ENCODE peak calls at places on chromosome 2, in eight cellular contexts. One of them, this sample, is unnamed.

GRCh38 chr2:159150208-159150607 is 136.3 kb downstream of the WDSUB1 start:
- DNase-seq in fibroblast of lung: peak; percentile 42
- DNase-seq in GM06990: no peak
- DNase-seq in heart right ventricle: no peak
- DNase-seq in dorsolateral prefrontal cortex: no peak
- DNase-seq in lung: no peak
- DNase-seq in Panc1: no peak
- DNase-seq in foreskin fibroblast: peak; percentile 42
- DNase-seq in this sample: no peak

GRCh38 chr2:11123856-11124759 is 31.2 kb upstream of the SLC66A3 start:
- DNase-seq in fibroblast of lung: peak; percentile 27
- DNase-seq in foreskin fibroblast: peak; percentile 76
- DNase-seq in GM06990: peak; percentile 64
- DNase-seq in dorsolateral prefrontal cortex: peak; percentile 84
- DNase-seq in Panc1: no peak
- DNase-seq in lung: peak; percentile 59
- DNase-seq in heart right ventricle: no peak
- DNase-seq in this sample: no peak

GRCh38 chr2:191646612-191646902 is 31.4 kb upstream of the NABP1 start:
- DNase-seq in dorsolateral prefrontal cortex: no peak
- DNase-seq in GM06990: no peak
- DNase-seq in Panc1: no peak
- DNase-seq in heart right ventricle: no peak
- DNase-seq in fibroblast of lung: no peak
- DNase-seq in lung: no peak
- DNase-seq in foreskin fibroblast: no peak
- DNase-seq in this sample: no peak

GRCh38 chr2:46937457-46937856 is 21.9 kb upstream of the MCFD2 start:
- DNase-seq in fibroblast of lung: no peak
- DNase-seq in foreskin fibroblast: peak; percentile 28
- DNase-seq in dorsolateral prefrontal cortex: no peak
- DNase-seq in heart right ventricle: no peak
- DNase-seq in GM06990: no peak
- DNase-seq in Panc1: no peak
- DNase-seq in lung: no peak
- DNase-seq in this sample: no peak

GRCh38 chr2:102485151-102485769 is 12.2 kb downstream of the SLC9A4 start:
- DNase-seq in heart right ventricle: no peak
- DNase-seq in foreskin fibroblast: no peak
- DNase-seq in Panc1: no peak
- DNase-seq in dorsolateral prefrontal cortex: no peak
- DNase-seq in lung: no peak
- DNase-seq in fibroblast of lung: peak; percentile 13
- DNase-seq in GM06990: no peak
- DNase-seq in this sample: no peak

GRCh38 chr2:176281267-176281666 is 12.0 kb downstream of the MTX2 start:
- DNase-seq in heart right ventricle: no peak
- DNase-seq in Panc1: no peak
- DNase-seq in foreskin fibroblast: peak; percentile 71
- DNase-seq in GM06990: no peak
- DNase-seq in dorsolateral prefrontal cortex: no peak
- DNase-seq in lung: no peak
- DNase-seq in fibroblast of lung: peak; percentile 81
- DNase-seq in this sample: no peak

GRCh38 chr2:43305537-43305936 is 79.1 kb upstream of the ZFP36L2 start:
- DNase-seq in lung: peak; percentile 53
- DNase-seq in heart right ventricle: peak; percentile 54
- DNase-seq in dorsolateral prefrontal cortex: no peak
- DNase-seq in Panc1: no peak
- DNase-seq in GM06990: no peak
- DNase-seq in foreskin fibroblast: peak; percentile 50
- DNase-seq in fibroblast of lung: no peak
- DNase-seq in this sample: no peak

GRCh38 chr2:107402330-107402729 is 424.4 kb upstream of the RGPD4 start:
- DNase-seq in dorsolateral prefrontal cortex: no peak
- DNase-seq in heart right ventricle: no peak
- DNase-seq in foreskin fibroblast: no peak
- DNase-seq in Panc1: no peak
- DNase-seq in fibroblast of lung: no peak
- DNase-seq in GM06990: no peak
- DNase-seq in lung: no peak
- DNase-seq in this sample: no peak

GRCh38 chr2:32572737-32573136 is 55.1 kb upstream of the TTC27 start:
- DNase-seq in fibroblast of lung: no peak
- DNase-seq in heart right ventricle: no peak
- DNase-seq in Panc1: no peak
- DNase-seq in GM06990: no peak
- DNase-seq in lung: no peak
- DNase-seq in dorsolateral prefrontal cortex: no peak
- DNase-seq in foreskin fibroblast: no peak
- DNase-seq in this sample: no peak

DNA sequence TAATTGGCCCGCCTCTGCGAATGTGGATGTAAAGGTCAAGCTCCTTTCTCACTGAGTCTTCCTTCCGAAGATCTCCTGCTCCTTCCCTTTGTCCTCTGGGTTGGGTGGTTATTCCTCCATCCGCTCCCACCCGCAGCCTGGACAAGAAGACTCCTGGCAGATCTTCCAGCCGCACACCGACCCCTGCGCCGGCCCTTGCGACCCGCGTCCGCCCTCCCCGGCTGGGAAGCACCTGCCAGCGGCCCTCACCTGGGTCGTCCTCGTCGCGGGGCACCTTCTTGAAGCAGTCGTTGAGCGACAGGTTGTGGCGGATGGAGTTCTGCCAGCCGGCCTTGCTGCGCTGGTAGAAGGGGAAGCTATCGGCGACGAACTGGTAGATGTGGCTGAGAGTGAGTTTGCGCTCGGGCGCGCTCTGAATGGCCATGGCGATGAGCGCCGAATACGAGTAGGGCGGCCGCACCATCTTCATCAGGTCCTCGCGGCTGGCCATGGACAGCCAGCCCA is 794 bp downstream of the FOXI3 start:
- DNase-seq in dorsolateral prefrontal cortex: no peak
- DNase-seq in fibroblast of lung: no peak
- DNase-seq in Panc1: no peak
- DNase-seq in heart right ventricle: no peak
- DNase-seq in GM06990: no peak
- DNase-seq in lung: no peak
- DNase-seq in foreskin fibroblast: peak; percentile 27
- DNase-seq in this sample: no peak
- H3K4me3 ChIP-seq in dorsolateral prefrontal cortex: no peak overlapping the region
- H3K4me3 ChIP-seq in fibroblast of lung: no peak overlapping the region
- H3K4me3 ChIP-seq in Panc1: no peak overlapping the region
- H3K4me3 ChIP-seq in heart right ventricle: no peak overlapping the region
- H3K4me3 ChIP-seq in GM06990: no peak overlapping the region
- H3K4me3 ChIP-seq in lung: no peak overlapping the region
- H3K4me3 ChIP-seq in foreskin fibroblast: no peak overlapping the region
- H3K4me3 ChIP-seq in this sample: no peak overlapping the region

GRCh38 chr2:112629823-112630222 is 15.9 kb upstream of the SLC20A1 start:
- DNase-seq in Panc1: no peak
- DNase-seq in GM06990: no peak
- DNase-seq in heart right ventricle: no peak
- DNase-seq in lung: no peak
- DNase-seq in foreskin fibroblast: no peak
- DNase-seq in dorsolateral prefrontal cortex: no peak
- DNase-seq in fibroblast of lung: no peak
- DNase-seq in this sample: no peak

GRCh38 chr2:112629224-112629623 is 16.5 kb upstream of the SLC20A1 start:
- DNase-seq in fibroblast of lung: no peak
- DNase-seq in Panc1: no peak
- DNase-seq in dorsolateral prefrontal cortex: no peak
- DNase-seq in lung: no peak
- DNase-seq in GM06990: no peak
- DNase-seq in foreskin fibroblast: no peak
- DNase-seq in heart right ventricle: no peak
- DNase-seq in this sample: no peak

GRCh38 chr2:112625474-112626114 is 20.1 kb upstream of the SLC20A1 start:
- DNase-seq in fibroblast of lung: no peak
- DNase-seq in foreskin fibroblast: no peak
- DNase-seq in heart right ventricle: no peak
- DNase-seq in lung: no peak
- DNase-seq in Panc1: no peak
- DNase-seq in dorsolateral prefrontal cortex: no peak
- DNase-seq in GM06990: no peak
- DNase-seq in this sample: no peak

GRCh38 chr2:112626604-112627059 is 19.1 kb upstream of the SLC20A1 start:
- DNase-seq in foreskin fibroblast: peak; percentile 91
- DNase-seq in GM06990: peak; percentile 65
- DNase-seq in lung: peak; percentile 54
- DNase-seq in dorsolateral prefrontal cortex: peak; percentile 87
- DNase-seq in Panc1: peak; percentile 73
- DNase-seq in heart right ventricle: peak; percentile 54
- DNase-seq in fibroblast of lung: peak; percentile 75
- DNase-seq in this sample: no peak

DNA sequence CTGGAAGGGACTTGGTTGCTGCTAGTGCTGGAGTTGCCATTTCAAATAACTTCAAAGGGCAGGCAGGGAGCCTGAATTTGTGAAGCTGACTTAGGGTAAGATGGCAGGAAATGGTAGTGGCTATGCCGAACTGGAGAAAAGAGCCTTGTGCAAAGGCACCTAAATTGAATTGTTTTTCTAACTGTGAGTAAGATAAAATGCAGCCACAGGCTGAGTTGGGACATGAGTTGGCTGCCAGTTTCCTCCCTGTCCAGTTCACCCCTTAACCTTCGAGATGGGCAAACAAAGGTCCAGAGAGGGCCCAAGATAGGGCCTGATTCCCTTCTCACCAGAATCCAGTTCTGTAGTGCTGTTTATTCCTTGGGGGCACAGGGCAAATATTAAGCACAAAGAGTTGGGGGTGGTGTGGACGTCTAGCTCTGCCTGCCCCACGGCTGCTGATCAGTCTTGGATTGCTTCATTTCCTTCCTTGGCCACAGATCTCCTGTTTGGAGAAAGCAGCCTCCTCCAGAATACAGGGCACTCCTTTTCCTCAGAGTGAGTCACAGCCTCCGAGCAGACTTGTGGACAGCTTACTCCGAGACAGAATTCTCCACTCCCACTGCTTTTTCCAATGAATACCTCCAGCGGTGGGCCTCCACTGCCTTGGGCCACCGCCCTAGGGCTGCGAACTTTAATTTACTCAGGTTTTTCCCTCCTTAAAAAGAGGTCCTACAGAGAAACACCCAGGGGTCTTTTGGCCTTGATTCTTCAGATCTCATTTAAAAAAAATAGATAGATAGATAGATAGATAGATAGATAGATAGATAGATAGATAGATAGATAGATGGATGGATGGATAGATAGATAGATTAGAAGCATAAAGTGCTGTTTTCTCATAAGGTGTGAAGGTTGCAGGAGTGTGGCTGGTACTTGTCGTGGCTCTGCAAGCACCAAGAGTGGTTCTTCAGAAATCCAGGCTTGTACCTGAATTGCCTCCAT is 18.4 kb upstream of the SLC20A1 start:
- DNase-seq in dorsolateral prefrontal cortex: no peak
- DNase-seq in GM06990: no peak
- DNase-seq in fibroblast of lung: peak; percentile 98
- DNase-seq in heart right ventricle: peak; percentile 72
- DNase-seq in foreskin fibroblast: peak; percentile 98
- DNase-seq in Panc1: peak; percentile 54
- DNase-seq in lung: peak; percentile 58
- DNase-seq in this sample: peak; percentile 68
- H3K4me3 ChIP-seq in dorsolateral prefrontal cortex: peak overlapping the region; percentile 67
- H3K4me3 ChIP-seq in GM06990: no peak overlapping the region
- H3K4me3 ChIP-seq in fibroblast of lung: peak overlapping the region; percentile 21
- H3K4me3 ChIP-seq in heart right ventricle: no peak overlapping the region
- H3K4me3 ChIP-seq in foreskin fibroblast: peak overlapping the region; percentile 31
- H3K4me3 ChIP-seq in Panc1: peak overlapping the region; percentile 44
- H3K4me3 ChIP-seq in lung: no peak overlapping the region
- H3K4me3 ChIP-seq in this sample: no peak overlapping the region

DNA sequence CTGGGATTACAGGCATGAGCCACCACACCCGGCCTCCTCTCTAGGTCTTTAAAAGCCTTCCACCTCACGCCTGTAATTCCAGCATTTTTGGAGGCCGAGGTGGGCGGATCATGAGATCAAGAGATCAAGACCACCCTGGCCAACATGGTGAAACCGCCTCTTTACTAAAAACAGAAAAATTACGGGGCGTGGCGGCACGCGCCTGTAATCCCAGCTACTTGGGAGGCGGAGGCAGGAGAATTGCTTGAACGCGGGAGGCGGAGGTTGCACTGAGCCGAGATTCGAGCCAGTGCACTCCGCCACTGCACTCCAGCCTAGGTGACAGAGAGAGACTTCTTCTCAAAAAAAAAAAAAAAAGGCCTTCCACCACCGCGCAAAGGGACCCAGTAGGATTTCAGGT is 1.3 kb upstream of the FAM117B start:
- DNase-seq in lung: no peak
- DNase-seq in Panc1: no peak
- DNase-seq in heart right ventricle: no peak
- DNase-seq in GM06990: no peak
- DNase-seq in fibroblast of lung: no peak
- DNase-seq in foreskin fibroblast: no peak
- DNase-seq in dorsolateral prefrontal cortex: no peak
- DNase-seq in this sample: no peak
- H3K4me3 ChIP-seq in lung: no peak overlapping the region
- H3K4me3 ChIP-seq in Panc1: no peak overlapping the region
- H3K4me3 ChIP-seq in heart right ventricle: no peak overlapping the region
- H3K4me3 ChIP-seq in GM06990: no peak overlapping the region
- H3K4me3 ChIP-seq in fibroblast of lung: no peak overlapping the region
- H3K4me3 ChIP-seq in foreskin fibroblast: no peak overlapping the region
- H3K4me3 ChIP-seq in dorsolateral prefrontal cortex: no peak overlapping the region
- H3K4me3 ChIP-seq in this sample: no peak overlapping the region

GRCh38 chr2:215028231-215028630 is 110.2 kb downstream of the ABCA12 start:
- DNase-seq in foreskin fibroblast: peak; percentile 36
- DNase-seq in dorsolateral prefrontal cortex: no peak
- DNase-seq in heart right ventricle: no peak
- DNase-seq in lung: no peak
- DNase-seq in fibroblast of lung: peak; percentile 81
- DNase-seq in GM06990: no peak
- DNase-seq in Panc1: no peak
- DNase-seq in this sample: peak; percentile 11

GRCh38 chr2:215029936-215030335 is 108.5 kb downstream of the ABCA12 start:
- DNase-seq in foreskin fibroblast: no peak
- DNase-seq in dorsolateral prefrontal cortex: no peak
- DNase-seq in heart right ventricle: no peak
- DNase-seq in Panc1: no peak
- DNase-seq in GM06990: no peak
- DNase-seq in fibroblast of lung: no peak
- DNase-seq in lung: no peak
- DNase-seq in this sample: no peak

GRCh38 chr2:215034154-215034553 is 104.3 kb downstream of the ABCA12 start:
- DNase-seq in heart right ventricle: no peak
- DNase-seq in fibroblast of lung: no peak
- DNase-seq in foreskin fibroblast: no peak
- DNase-seq in lung: no peak
- DNase-seq in Panc1: no peak
- DNase-seq in GM06990: no peak
- DNase-seq in dorsolateral prefrontal cortex: no peak
- DNase-seq in this sample: no peak

GRCh38 chr2:215031330-215031729 is 107.1 kb downstream of the ABCA12 start:
- DNase-seq in GM06990: no peak
- DNase-seq in dorsolateral prefrontal cortex: no peak
- DNase-seq in fibroblast of lung: no peak
- DNase-seq in lung: no peak
- DNase-seq in Panc1: no peak
- DNase-seq in foreskin fibroblast: no peak
- DNase-seq in heart right ventricle: no peak
- DNase-seq in this sample: no peak

DNA sequence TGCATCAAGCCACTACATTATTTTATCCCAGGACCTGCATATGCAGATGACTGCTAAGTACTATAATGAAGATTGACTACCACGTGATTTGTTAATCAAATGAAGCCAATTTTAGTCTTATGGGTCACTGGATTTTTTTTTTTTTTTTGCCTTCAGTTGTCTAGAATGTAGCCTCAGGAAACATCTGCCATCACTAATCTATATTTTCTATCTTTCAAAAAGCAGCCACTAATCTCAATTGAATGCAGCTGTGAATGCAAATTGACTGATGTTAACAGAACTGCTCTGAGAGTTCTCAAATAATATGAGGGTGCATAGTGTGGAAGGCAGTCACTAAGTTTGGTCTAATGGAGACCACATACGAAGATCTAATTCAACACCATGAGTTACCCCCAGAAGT is 106.3 kb downstream of the ABCA12 start:
- DNase-seq in lung: no peak
- DNase-seq in fibroblast of lung: no peak
- DNase-seq in dorsolateral prefrontal cortex: no peak
- DNase-seq in foreskin fibroblast: no peak
- DNase-seq in heart right ventricle: no peak
- DNase-seq in GM06990: no peak
- DNase-seq in Panc1: no peak
- DNase-seq in this sample: no peak
- H3K4me3 ChIP-seq in lung: no peak overlapping the region
- H3K4me3 ChIP-seq in fibroblast of lung: no peak overlapping the region
- H3K4me3 ChIP-seq in dorsolateral prefrontal cortex: no peak overlapping the region
- H3K4me3 ChIP-seq in foreskin fibroblast: no peak overlapping the region
- H3K4me3 ChIP-seq in heart right ventricle: no peak overlapping the region
- H3K4me3 ChIP-seq in GM06990: no peak overlapping the region
- H3K4me3 ChIP-seq in Panc1: no peak overlapping the region
- H3K4me3 ChIP-seq in this sample: no peak overlapping the region